ENCODE peak calls at places on chromosomes 13 and 19, in seven cellular contexts. One of them, this sample, is unnamed.

GRCh38 chr13:72246396-72246795 is 379.4 kb upstream of the DACH1 start:
- DNase-seq in uterus: no peak
- DNase-seq in RWPE2: no peak
- DNase-seq in tibial nerve: no peak
- DNase-seq in astrocyte of the spinal cord: no peak
- DNase-seq in omental fat pad: no peak
- DNase-seq in lower leg skin: no peak
- DNase-seq in this sample: no peak

GRCh38 chr19:10230904-10231623 is at the start of gene S1PR2:
- DNase-seq in astrocyte of the spinal cord: peak
- DNase-seq in uterus: peak
- DNase-seq in omental fat pad: no peak
- DNase-seq in lower leg skin: peak
- DNase-seq in tibial nerve: peak
- DNase-seq in RWPE2: no peak
- DNase-seq in this sample: peak

GRCh38 chr13:44747179-44747578 is 171.0 kb upstream of the TSC22D1 start:
- DNase-seq in RWPE2: no peak
- DNase-seq in astrocyte of the spinal cord: no peak
- DNase-seq in tibial nerve: no peak
- DNase-seq in uterus: no peak
- DNase-seq in lower leg skin: no peak
- DNase-seq in omental fat pad: no peak
- DNase-seq in this sample: no peak

GRCh38 chr19:45403781-45404556 is 900 bp downstream of the PPP1R13L start:
- DNase-seq in lower leg skin: no peak
- DNase-seq in RWPE2: no peak
- DNase-seq in omental fat pad: peak
- DNase-seq in uterus: peak
- DNase-seq in astrocyte of the spinal cord: peak
- DNase-seq in tibial nerve: no peak
- DNase-seq in this sample: no peak

GRCh38 chr19:10001899-10002298 is 8.4 kb downstream of the COL5A3 start:
- DNase-seq in RWPE2: no peak
- DNase-seq in uterus: no peak
- DNase-seq in lower leg skin: no peak
- DNase-seq in omental fat pad: no peak
- DNase-seq in astrocyte of the spinal cord: no peak
- DNase-seq in tibial nerve: no peak
- DNase-seq in this sample: no peak

GRCh38 chr13:113748862-113749451 is 10.1 kb upstream of the TMEM255B start:
- DNase-seq in astrocyte of the spinal cord: no peak
- DNase-seq in RWPE2: no peak
- DNase-seq in uterus: no peak
- DNase-seq in lower leg skin: no peak
- DNase-seq in omental fat pad: no peak
- DNase-seq in tibial nerve: no peak
- DNase-seq in this sample: no peak

GRCh38 chr13:50255639-50256038 is 240.4 kb downstream of the KCNRG start:
- DNase-seq in omental fat pad: no peak
- DNase-seq in astrocyte of the spinal cord: no peak
- DNase-seq in uterus: no peak
- DNase-seq in tibial nerve: no peak
- DNase-seq in RWPE2: no peak
- DNase-seq in lower leg skin: no peak
- DNase-seq in this sample: no peak

GRCh38 chr19:43784251-43784980 is 3.6 kb upstream of the KCNN4 start:
- DNase-seq in omental fat pad: peak
- DNase-seq in lower leg skin: no peak
- DNase-seq in astrocyte of the spinal cord: peak
- DNase-seq in tibial nerve: no peak
- DNase-seq in RWPE2: peak
- DNase-seq in uterus: no peak
- DNase-seq in this sample: peak

GRCh38 chr19:13839938-13840750 is 36.8 kb upstream of the NANOS3 start:
- DNase-seq in omental fat pad: no peak
- DNase-seq in tibial nerve: no peak
- DNase-seq in lower leg skin: peak
- DNase-seq in uterus: no peak
- DNase-seq in astrocyte of the spinal cord: peak
- DNase-seq in RWPE2: peak
- DNase-seq in this sample: peak

GRCh38 chr19:3196064-3196932 is 10.6 kb downstream of the NCLN start:
- DNase-seq in RWPE2: no peak
- DNase-seq in lower leg skin: no peak
- DNase-seq in astrocyte of the spinal cord: no peak
- DNase-seq in uterus: no peak
- DNase-seq in omental fat pad: no peak
- DNase-seq in tibial nerve: no peak
- DNase-seq in this sample: no peak

GRCh38 chr19:1273263-1274041 is 1.9 kb upstream of the FAM174C start:
- DNase-seq in RWPE2: no peak
- DNase-seq in omental fat pad: no peak
- DNase-seq in uterus: no peak
- DNase-seq in lower leg skin: no peak
- DNase-seq in tibial nerve: no peak
- DNase-seq in astrocyte of the spinal cord: no peak
- DNase-seq in this sample: no peak

GRCh38 chr13:113928701-113929627 is 44.9 kb downstream of the C13orf46 start:
- DNase-seq in uterus: peak
- DNase-seq in RWPE2: peak
- DNase-seq in omental fat pad: peak
- DNase-seq in astrocyte of the spinal cord: peak
- DNase-seq in lower leg skin: peak
- DNase-seq in tibial nerve: peak
- DNase-seq in this sample: peak

GRCh38 chr13:33129094-33129832 is 113.0 kb downstream of the KL start:
- DNase-seq in omental fat pad: no peak
- DNase-seq in RWPE2: no peak
- DNase-seq in astrocyte of the spinal cord: no peak
- DNase-seq in uterus: no peak
- DNase-seq in tibial nerve: no peak
- DNase-seq in lower leg skin: no peak
- DNase-seq in this sample: no peak

GRCh38 chr19:23822735-23823134 is 64.0 kb upstream of the ZNF681 start:
- DNase-seq in tibial nerve: no peak
- DNase-seq in uterus: no peak
- DNase-seq in astrocyte of the spinal cord: no peak
- DNase-seq in lower leg skin: no peak
- DNase-seq in RWPE2: no peak
- DNase-seq in omental fat pad: no peak
- DNase-seq in this sample: no peak

GRCh38 chr19:15128162-15128770 is 21.1 kb downstream of the SYDE1 start:
- DNase-seq in lower leg skin: no peak
- DNase-seq in omental fat pad: no peak
- DNase-seq in uterus: no peak
- DNase-seq in astrocyte of the spinal cord: no peak
- DNase-seq in tibial nerve: no peak
- DNase-seq in RWPE2: no peak
- DNase-seq in this sample: no peak

GRCh38 chr19:7505682-7506384 is 10.1 kb upstream of the ZNF358 start:
- DNase-seq in lower leg skin: no peak
- DNase-seq in RWPE2: peak
- DNase-seq in tibial nerve: no peak
- DNase-seq in uterus: no peak
- DNase-seq in omental fat pad: no peak
- DNase-seq in astrocyte of the spinal cord: no peak
- DNase-seq in this sample: no peak

GRCh38 chr19:45159971-45160324 is 834 bp downstream of the NKPD1 start:
- DNase-seq in lower leg skin: no peak
- DNase-seq in uterus: no peak
- DNase-seq in astrocyte of the spinal cord: no peak
- DNase-seq in tibial nerve: no peak
- DNase-seq in RWPE2: no peak
- DNase-seq in omental fat pad: no peak
- DNase-seq in this sample: no peak

GRCh38 chr19:42052241-42052863 is 17.7 kb downstream of the GRIK5 start:
- DNase-seq in omental fat pad: no peak
- DNase-seq in lower leg skin: no peak
- DNase-seq in uterus: no peak
- DNase-seq in tibial nerve: no peak
- DNase-seq in astrocyte of the spinal cord: no peak
- DNase-seq in RWPE2: no peak
- DNase-seq in this sample: no peak

GRCh38 chr13:61253105-61253877 is 162.4 kb downstream of the PCDH20 start:
- DNase-seq in tibial nerve: no peak
- DNase-seq in RWPE2: no peak
- DNase-seq in omental fat pad: no peak
- DNase-seq in lower leg skin: no peak
- DNase-seq in uterus: no peak
- DNase-seq in astrocyte of the spinal cord: no peak
- DNase-seq in this sample: no peak

GRCh38 chr13:49421391-49421790 is 22.5 kb downstream of the CAB39L start:
- DNase-seq in tibial nerve: no peak
- DNase-seq in lower leg skin: no peak
- DNase-seq in astrocyte of the spinal cord: no peak
- DNase-seq in RWPE2: no peak
- DNase-seq in omental fat pad: no peak
- DNase-seq in uterus: no peak
- DNase-seq in this sample: no peak

GRCh38 chr13:111178417-111178816 is 63.3 kb downstream of the ARHGEF7 start:
- DNase-seq in lower leg skin: no peak
- DNase-seq in astrocyte of the spinal cord: no peak
- DNase-seq in omental fat pad: no peak
- DNase-seq in uterus: no peak
- DNase-seq in tibial nerve: no peak
- DNase-seq in RWPE2: no peak
- DNase-seq in this sample: no peak

GRCh38 chr13:106104281-106104901 is 431.1 kb downstream of the EFNB2 start:
- DNase-seq in uterus: no peak
- DNase-seq in tibial nerve: no peak
- DNase-seq in astrocyte of the spinal cord: peak
- DNase-seq in omental fat pad: no peak
- DNase-seq in RWPE2: peak
- DNase-seq in lower leg skin: no peak
- DNase-seq in this sample: peak

GRCh38 chr13:73060251-73061160 is 1.7 kb downstream of the KLF5 start:
- DNase-seq in astrocyte of the spinal cord: peak
- DNase-seq in lower leg skin: no peak
- DNase-seq in omental fat pad: no peak
- DNase-seq in uterus: peak
- DNase-seq in tibial nerve: no peak
- DNase-seq in RWPE2: no peak
- DNase-seq in this sample: peak

GRCh38 chr19:55641376-55642152 is 762 bp downstream of the ZNF580 start:
- DNase-seq in tibial nerve: no peak
- DNase-seq in RWPE2: no peak
- DNase-seq in uterus: no peak
- DNase-seq in omental fat pad: no peak
- DNase-seq in astrocyte of the spinal cord: no peak
- DNase-seq in lower leg skin: no peak
- DNase-seq in this sample: no peak

GRCh38 chr19:35153701-35154534 is 617 bp upstream of the FXYD5 start:
- DNase-seq in RWPE2: no peak
- DNase-seq in uterus: no peak
- DNase-seq in astrocyte of the spinal cord: no peak
- DNase-seq in omental fat pad: no peak
- DNase-seq in tibial nerve: no peak
- DNase-seq in lower leg skin: no peak
- DNase-seq in this sample: no peak
- TF ChIP-seq CTCF in RWPE2: peak
- TF ChIP-seq CTCF in uterus: no peak
- TF ChIP-seq CTCF in astrocyte of the spinal cord: peak
- TF ChIP-seq CTCF in omental fat pad: no peak
- TF ChIP-seq CTCF in tibial nerve: peak
- TF ChIP-seq CTCF in lower leg skin: no peak
- TF ChIP-seq CTCF in this sample: peak

GRCh38 chr13:107124129-107124718 is 556.3 kb upstream of the ARGLU1 start:
- DNase-seq in omental fat pad: no peak
- DNase-seq in uterus: no peak
- DNase-seq in lower leg skin: no peak
- DNase-seq in astrocyte of the spinal cord: peak
- DNase-seq in RWPE2: no peak
- DNase-seq in tibial nerve: no peak
- DNase-seq in this sample: no peak
- TF ChIP-seq CTCF in omental fat pad: no peak
- TF ChIP-seq CTCF in uterus: peak
- TF ChIP-seq CTCF in lower leg skin: no peak
- TF ChIP-seq CTCF in astrocyte of the spinal cord: peak
- TF ChIP-seq CTCF in RWPE2: peak
- TF ChIP-seq CTCF in tibial nerve: peak
- TF ChIP-seq CTCF in this sample: peak

GRCh38 chr13:108733141-108733540 is 103.7 kb downstream of the MYO16 start:
- DNase-seq in RWPE2: no peak
- DNase-seq in omental fat pad: no peak
- DNase-seq in tibial nerve: no peak
- DNase-seq in astrocyte of the spinal cord: no peak
- DNase-seq in uterus: no peak
- DNase-seq in lower leg skin: no peak
- DNase-seq in this sample: no peak

GRCh38 chr13:108728370-108728769 is 99.0 kb downstream of the MYO16 start:
- DNase-seq in omental fat pad: no peak
- DNase-seq in tibial nerve: no peak
- DNase-seq in lower leg skin: no peak
- DNase-seq in astrocyte of the spinal cord: no peak
- DNase-seq in RWPE2: no peak
- DNase-seq in uterus: no peak
- DNase-seq in this sample: no peak
- TF ChIP-seq CTCF in omental fat pad: no peak
- TF ChIP-seq CTCF in tibial nerve: no peak
- TF ChIP-seq CTCF in lower leg skin: no peak
- TF ChIP-seq CTCF in astrocyte of the spinal cord: no peak
- TF ChIP-seq CTCF in RWPE2: peak
- TF ChIP-seq CTCF in uterus: no peak
- TF ChIP-seq CTCF in this sample: no peak

GRCh38 chr13:102311433-102311796 is 90.4 kb downstream of the FGF14 start:
- DNase-seq in RWPE2: no peak
- DNase-seq in omental fat pad: no peak
- DNase-seq in lower leg skin: no peak
- DNase-seq in uterus: no peak
- DNase-seq in astrocyte of the spinal cord: no peak
- DNase-seq in tibial nerve: no peak
- DNase-seq in this sample: no peak

GRCh38 chr13:102309110-102309509 is 92.7 kb downstream of the FGF14 start:
- DNase-seq in uterus: no peak
- DNase-seq in lower leg skin: no peak
- DNase-seq in tibial nerve: no peak
- DNase-seq in astrocyte of the spinal cord: no peak
- DNase-seq in RWPE2: no peak
- DNase-seq in omental fat pad: no peak
- DNase-seq in this sample: no peak

GRCh38 chr13:102310691-102311432 is 91.0 kb downstream of the FGF14 start:
- DNase-seq in astrocyte of the spinal cord: no peak
- DNase-seq in lower leg skin: no peak
- DNase-seq in tibial nerve: peak
- DNase-seq in uterus: peak
- DNase-seq in RWPE2: no peak
- DNase-seq in omental fat pad: no peak
- DNase-seq in this sample: no peak

GRCh38 chr13:102311901-102312300 is 89.9 kb downstream of the FGF14 start:
- DNase-seq in lower leg skin: no peak
- DNase-seq in omental fat pad: no peak
- DNase-seq in uterus: no peak
- DNase-seq in RWPE2: no peak
- DNase-seq in tibial nerve: no peak
- DNase-seq in astrocyte of the spinal cord: no peak
- DNase-seq in this sample: no peak

DNA sequence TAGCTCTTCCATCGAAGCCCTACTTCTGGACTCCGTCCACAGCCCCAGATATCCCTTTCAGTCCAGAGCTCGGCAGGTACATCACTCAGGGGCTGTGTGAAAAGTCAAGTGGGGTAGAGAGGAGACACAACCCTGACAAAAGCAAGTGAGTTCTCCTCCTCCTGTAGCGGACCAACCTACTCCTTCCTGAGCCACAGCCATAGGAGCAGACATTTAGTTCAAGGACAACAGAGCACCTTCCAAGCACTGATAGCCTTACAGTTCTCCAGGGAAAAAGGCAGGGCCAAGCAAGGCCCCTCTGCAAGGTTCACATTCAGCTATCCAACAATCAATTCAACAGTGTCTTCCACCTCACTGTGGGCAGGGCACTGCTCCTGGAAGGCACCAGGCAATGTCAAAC is 89.0 kb downstream of the FGF14 start:
- DNase-seq in uterus: no peak
- DNase-seq in astrocyte of the spinal cord: no peak
- DNase-seq in RWPE2: no peak
- DNase-seq in tibial nerve: no peak
- DNase-seq in omental fat pad: no peak
- DNase-seq in lower leg skin: no peak
- DNase-seq in this sample: no peak
- TF ChIP-seq CTCF in uterus: no peak
- TF ChIP-seq CTCF in astrocyte of the spinal cord: no peak
- TF ChIP-seq CTCF in RWPE2: no peak
- TF ChIP-seq CTCF in tibial nerve: no peak
- TF ChIP-seq CTCF in omental fat pad: no peak
- TF ChIP-seq CTCF in lower leg skin: no peak
- TF ChIP-seq CTCF in this sample: no peak